ENCODE peak calls at places on chromosome 14, in five cellular contexts. T is effector memory CD4-positive, alpha-beta T cell; G is H9; B is substantia nigra; C is mammary epithelial cell. D is an unnamed sample.

GRCh38 chr14:24734917-24735500 is 101.0 kb upstream of the GZMB start:
- DNase-seq in T (no peak), B (no peak), C (peak), G (no peak), D (peak)

GRCh38 chr14:67940894-67941455 is 121.4 kb downstream of the RAD51B start:
- DNase-seq in T (no peak), G (no peak), B (no peak), C (peak), D (no peak)

GRCh38 chr14:104360522-104360921 is 219.0 kb upstream of the C14orf180 start:
- DNase-seq in C (no peak), T (no peak), B (no peak), G (peak), D (no peak)

GRCh38 chr14:36254020-36254614 is 66.3 kb downstream of the MBIP start:
- DNase-seq in C (peak), B (no peak), T (no peak), G (peak), D (no peak)

GRCh38 chr14:103886304-103887169 is 39.2 kb upstream of the PPP1R13B start:
- DNase-seq in G (peak), T (no peak), B (no peak), C (no peak), D (no peak)

GRCh38 chr14:78164226-78164853 is 5.8 kb upstream of the NRXN3 start:
- DNase-seq in G (peak), C (no peak), T (no peak), B (no peak), D (no peak)

GRCh38 chr14:74510955-74511354 is 17.4 kb downstream of the ISCA2 start:
- DNase-seq in G (peak), C (peak), B (no peak), T (no peak), D (no peak)

GRCh38 chr14:102481791-102482238 is 27.8 kb downstream of the ANKRD9 start:
- DNase-seq in C (peak), B (no peak), T (no peak), G (no peak), D (no peak)

GRCh38 chr14:36784541-36784940 is 122.9 kb downstream of the PAX9 start:
- DNase-seq in G (no peak), C (no peak), T (no peak), B (no peak), D (no peak)

GRCh38 chr14:105267820-105268548 is 19.7 kb downstream of the BTBD6 start:
- DNase-seq in G (no peak), C (peak), T (no peak), B (no peak), D (no peak)

GRCh38 chr14:44316647-44317432 is 190.2 kb downstream of the FSCB start:
- DNase-seq in B (no peak), T (no peak), G (no peak), C (peak), D (no peak)

GRCh38 chr14:33198684-33199083 is 260.0 kb downstream of the NPAS3 start:
- DNase-seq in B (no peak), G (no peak), T (no peak), C (no peak), D (no peak)

GRCh38 chr14:92408186-92408585 is 85.2 kb downstream of the SLC24A4 start:
- DNase-seq in C (peak), G (no peak), B (no peak), T (no peak), D (no peak)

GRCh38 chr14:33998263-33998662 is 47.4 kb upstream of the EGLN3 start:
- DNase-seq in T (no peak), C (no peak), B (no peak), G (no peak), D (no peak)

GRCh38 chr14:34582117-34582680 is 42.7 kb upstream of the EAPP start:
- DNase-seq in T (no peak), B (no peak), C (no peak), G (no peak), D (no peak)

GRCh38 chr14:22520235-22520634 is 68.8 kb downstream of the DAD1 start:
- DNase-seq in B (no peak), T (no peak), C (peak), G (no peak), D (no peak)

GRCh38 chr14:104353221-104353920 is 215.0 kb downstream of the KIF26A start:
- DNase-seq in C (no peak), B (no peak), G (peak), T (no peak), D (no peak)

GRCh38 chr14:88630565-88630964 is 67.7 kb downstream of the ZC3H14 start:
- DNase-seq in B (no peak), C (peak), G (no peak), T (no peak), D (no peak)

GRCh38 chr14:85387181-85387580 is 142.8 kb upstream of the FLRT2 start:
- DNase-seq in G (no peak), C (peak), B (no peak), T (no peak), D (no peak)

GRCh38 chr14:101380512-101380911 is 180.8 kb upstream of the DIO3 start:
- DNase-seq in C (no peak), G (no peak), T (no peak), B (no peak), D (no peak)

GRCh38 chr14:96762650-96763049 is 34.5 kb upstream of the VRK1 start:
- DNase-seq in C (peak), B (no peak), G (peak), T (no peak), D (peak)

GRCh38 chr14:73250781-73251500 is 13.6 kb downstream of the PAPLN start:
- DNase-seq in T (no peak), C (no peak), B (no peak), G (no peak), D (no peak)

GRCh38 chr14:56686416-56686815 is 106.8 kb downstream of the TMEM260 start:
- DNase-seq in T (no peak), G (peak), C (peak), B (peak), D (no peak)

GRCh38 chr14:61140872-61141271 is 140.3 kb downstream of the TMEM30B start:
- DNase-seq in C (peak), B (no peak), G (no peak), T (no peak), D (no peak)

GRCh38 chr14:81981311-81981675 is 447.6 kb upstream of the SEL1L start:
- DNase-seq in G (no peak), B (no peak), T (no peak), C (no peak), D (no peak)

GRCh38 chr14:25303934-25304333 is 254.0 kb upstream of the STXBP6 start:
- DNase-seq in B (no peak), T (no peak), G (no peak), C (no peak), D (no peak)

GRCh38 chr14:104049576-104050240 is 35.8 kb upstream of the ASPG start:
- DNase-seq in B (no peak), G (no peak), C (no peak), T (no peak), D (peak)

GRCh38 chr14:95126906-95127530 is 30.3 kb downstream of the DICER1 start:
- DNase-seq in T (no peak), C (no peak), B (no peak), G (no peak), D (no peak)
- H3K27ac ChIP-seq in T (no peak), C (no peak), B (peak), G (no peak), D (no peak)

GRCh38 chr14:91367173-91368171 is 50.1 kb downstream of the CCDC88C start:
- DNase-seq in T (peak), G (no peak), B (no peak), C (peak), D (no peak)
- H3K27ac ChIP-seq in T (peak), G (no peak), B (no peak), C (peak), D (peak)

DNA sequence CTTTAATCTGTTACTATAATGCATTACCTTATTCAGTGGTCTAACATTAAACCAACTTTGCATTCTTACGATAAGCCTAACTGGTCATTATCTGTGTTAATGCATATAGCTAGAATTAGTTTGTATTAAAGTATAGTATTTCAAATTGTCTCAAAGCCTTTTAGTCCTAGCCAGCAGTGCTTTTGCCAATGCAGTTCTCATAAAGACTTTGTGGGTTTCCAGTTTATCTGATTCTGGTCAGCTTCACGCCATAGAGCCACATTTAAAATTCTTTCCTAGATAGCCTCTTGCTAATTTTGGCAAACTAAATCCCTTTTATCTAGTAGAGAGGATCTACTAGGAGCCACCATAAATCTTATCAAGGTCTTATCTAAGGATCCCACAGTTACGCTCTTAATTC is 78.9 kb upstream of the VASH1 start:
- DNase-seq in C (no peak), T (no peak), B (no peak), G (no peak), D (no peak)
- H3K27ac ChIP-seq in C (no peak), T (no peak), B (no peak), G (no peak), D (no peak)

DNA sequence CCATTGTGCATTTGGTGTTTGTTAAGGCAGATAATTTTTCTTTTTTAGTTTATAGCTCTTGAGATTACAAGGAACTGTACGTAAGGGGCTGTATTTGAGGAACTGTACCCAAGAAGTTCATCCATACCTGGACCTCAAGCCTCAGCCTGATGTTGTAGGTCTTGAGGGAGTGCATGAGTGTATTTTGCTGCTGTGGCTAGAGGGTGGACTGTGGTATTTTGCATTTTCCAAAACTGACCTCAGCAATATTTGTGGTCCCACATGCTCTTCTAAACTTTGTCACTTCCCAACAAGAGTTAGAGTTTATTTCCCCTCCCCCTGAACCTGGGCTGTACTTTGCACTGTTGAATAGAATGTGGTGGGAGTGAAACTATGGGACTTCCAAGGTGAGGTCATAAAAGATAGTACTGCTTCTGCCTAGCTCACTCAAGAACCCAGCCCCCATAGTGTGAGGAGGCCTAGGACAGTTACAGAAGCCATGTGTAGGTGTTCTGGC is 42.2 kb upstream of the FBXO33 start:
- DNase-seq in T (no peak), B (no peak), C (no peak), G (no peak), D (no peak)
- H3K27ac ChIP-seq in T (no peak), B (no peak), C (no peak), G (no peak), D (no peak)

DNA sequence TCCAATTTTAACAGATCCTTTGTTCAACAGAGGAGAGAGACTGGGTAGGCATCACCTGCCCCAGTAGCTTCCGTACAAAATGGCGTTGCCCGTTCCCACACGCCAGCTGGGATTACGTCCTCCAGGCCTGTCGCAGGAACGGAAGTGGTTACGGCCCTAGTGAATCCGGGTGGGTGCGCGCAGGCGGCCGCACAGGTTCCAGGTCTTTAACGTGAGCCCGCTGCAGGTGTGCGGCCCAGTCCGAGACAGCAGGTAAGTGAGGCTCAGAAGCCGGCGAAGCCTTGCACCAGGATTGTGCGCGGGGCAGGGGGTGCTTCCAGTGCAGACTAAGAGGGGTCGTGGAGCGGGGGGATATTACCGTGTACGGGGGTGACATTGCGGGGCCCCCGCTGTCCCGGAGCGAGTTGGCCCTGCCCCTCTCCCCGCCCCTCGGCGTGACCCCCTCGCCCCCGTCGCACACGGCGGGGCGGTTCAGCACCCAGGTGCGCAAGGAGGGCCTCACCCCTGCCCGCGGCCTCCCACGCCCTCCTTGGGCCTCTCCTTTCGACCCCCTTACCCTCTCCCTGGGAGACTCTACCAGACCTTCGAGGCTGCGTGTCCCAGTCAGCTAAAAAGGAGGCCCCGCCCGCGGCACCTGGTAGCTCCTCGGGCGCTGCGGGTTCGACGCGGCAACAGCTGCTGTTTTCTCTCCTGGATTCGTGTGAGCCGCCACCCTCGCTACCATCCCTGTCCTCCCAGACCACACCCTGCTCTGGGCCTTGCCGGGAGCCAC is at the start of gene EXD2:
- DNase-seq in T (peak), B (peak), G (peak), C (peak), D (peak)
- H3K27ac ChIP-seq in T (peak), B (peak), G (no peak), C (peak), D (peak)